ENCODE peak calls at places on chromosomes 5 and 9, in six cellular contexts. F is stomach, O is H9, Y is RWPE1, W is A673, D is PC-3. Q is an unnamed sample.

GRCh38 chr9:136049451-136050265 is 45.4 kb downstream of the NACC2 start:
- DNase-seq in F (no peak), O (no peak), Y (no peak), W (no peak), D (no peak), Q (peak)

GRCh38 chr5:98585661-98586310 is 187.7 kb upstream of the RGMB start:
- DNase-seq in F (no peak), O (no peak), Y (no peak), W (no peak), D (peak), Q (no peak)

GRCh38 chr5:82046268-82046621 is 74.4 kb downstream of the ATG10 start:
- DNase-seq in F (no peak), O (no peak), Y (no peak), W (no peak), D (no peak), Q (no peak)

GRCh38 chr9:106310782-106311181 is 552.2 kb upstream of the ZNF462 start:
- DNase-seq in F (no peak), O (no peak), Y (no peak), W (no peak), D (no peak), Q (no peak)

GRCh38 chr5:59838989-59839388 is 54.5 kb downstream of the PDE4D start:
- DNase-seq in F (no peak), O (no peak), Y (no peak), W (no peak), D (no peak), Q (no peak)

GRCh38 chr5:134140530-134141201 is 26.2 kb downstream of the TCF7 start:
- DNase-seq in F (peak), O (peak), Y (peak), W (peak), D (peak), Q (peak)

GRCh38 chr5:174154559-174154958 is 109.1 kb downstream of the NSG2 start:
- DNase-seq in F (no peak), O (no peak), Y (no peak), W (no peak), D (no peak), Q (no peak)

GRCh38 chr9:89591291-89592200 is 13.3 kb upstream of the GADD45G start:
- DNase-seq in F (no peak), O (no peak), Y (no peak), W (no peak), D (no peak), Q (no peak)

GRCh38 chr5:171537923-171538537 is 118.6 kb downstream of the FGF18 start:
- DNase-seq in F (no peak), O (no peak), Y (no peak), W (no peak), D (no peak), Q (no peak)

GRCh38 chr9:133990366-133991210 is 1.5 kb downstream of the VAV2 start:
- DNase-seq in F (peak), O (no peak), Y (peak), W (no peak), D (peak), Q (no peak)

GRCh38 chr9:132622144-132622543 is 39.7 kb downstream of the BARHL1 start:
- DNase-seq in F (peak), O (no peak), Y (no peak), W (peak), D (peak), Q (no peak)

GRCh38 chr5:67414712-67415111 is 218.1 kb upstream of the CD180 start:
- DNase-seq in F (no peak), O (peak), Y (no peak), W (peak), D (no peak), Q (no peak)

GRCh38 chr9:74431467-74431866 is 65.7 kb upstream of the RORB start:
- DNase-seq in F (no peak), O (no peak), Y (no peak), W (no peak), D (no peak), Q (no peak)

GRCh38 chr5:14871084-14871572 is 450 bp downstream of the ANKH start:
- DNase-seq in F (no peak), O (no peak), Y (no peak), W (no peak), D (no peak), Q (peak)

GRCh38 chr5:4630031-4630430 is 510.1 kb upstream of the ADAMTS16 start:
- DNase-seq in F (no peak), O (no peak), Y (no peak), W (no peak), D (no peak), Q (no peak)

GRCh38 chr5:71865202-71865601 is 146.1 kb downstream of the CARTPT start:
- DNase-seq in F (no peak), O (no peak), Y (peak), W (no peak), D (peak), Q (no peak)

GRCh38 chr9:4550777-4551476 is 60.7 kb downstream of the SLC1A1 start:
- DNase-seq in F (no peak), O (no peak), Y (no peak), W (no peak), D (no peak), Q (no peak)

GRCh38 chr5:124744170-124744911 is 2.1 kb downstream of the ZNF608 start:
- DNase-seq in F (peak), O (no peak), Y (no peak), W (no peak), D (no peak), Q (no peak)

DNA sequence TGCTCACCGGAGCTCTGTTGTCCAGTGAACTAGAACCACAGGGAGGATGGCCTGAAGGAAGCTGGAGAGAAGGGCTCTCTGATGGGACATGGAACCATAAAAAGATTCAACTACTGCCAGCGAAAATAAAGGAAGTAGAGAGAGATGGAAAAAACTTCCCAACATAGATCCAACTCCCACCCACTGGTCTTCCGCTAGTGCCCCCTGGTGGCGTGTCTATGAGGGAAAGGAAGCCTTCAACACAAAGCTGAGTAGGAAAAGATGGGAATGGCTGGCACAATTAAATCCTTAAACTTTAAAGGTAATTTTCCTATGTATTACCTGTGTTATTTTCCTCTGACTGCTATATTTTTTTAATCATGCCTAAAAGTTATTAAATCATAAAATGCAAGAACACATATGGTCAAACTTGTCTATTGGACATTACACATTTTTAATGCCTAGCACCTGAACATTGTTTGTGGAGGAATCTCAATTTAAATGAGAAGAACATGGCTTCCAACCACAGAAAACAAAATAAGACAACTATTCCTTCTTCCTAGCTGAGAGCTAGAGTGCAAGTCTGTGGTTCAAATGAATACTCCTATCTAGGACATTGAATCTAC is 51.5 kb downstream of the CEP120 start:
- DNase-seq in F (peak), O (peak), Y (peak), W (peak), D (peak), Q (no peak)
- TF ChIP-seq CTCF in F (no peak), O (peak), Y (peak), W (peak), D (peak), Q (peak)

DNA sequence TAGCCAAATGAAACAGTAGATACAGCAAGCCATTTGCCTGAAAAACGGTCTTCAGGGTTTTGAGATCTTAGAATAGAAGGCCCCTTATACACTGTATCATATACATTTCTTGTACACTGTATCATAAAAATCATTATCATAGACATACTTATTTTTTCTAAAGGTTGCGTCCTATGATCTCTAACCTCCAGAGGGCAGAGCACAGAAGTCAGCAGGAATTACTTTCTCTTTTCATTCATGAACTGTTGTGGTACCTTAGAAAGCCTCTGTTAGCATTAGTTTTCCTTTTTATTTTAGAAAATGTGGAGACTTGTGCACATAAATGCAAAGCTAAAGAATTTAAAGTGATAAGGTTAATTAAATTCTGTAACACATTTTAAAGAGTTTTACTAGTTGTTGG is 115.4 kb downstream of the OXCT1 start:
- DNase-seq in F (no peak), O (no peak), Y (no peak), W (no peak), D (peak), Q (no peak)
- TF ChIP-seq CTCF in F (no peak), O (peak), Y (peak), W (no peak), D (peak), Q (peak)

GRCh38 chr9:96078866-96079505 is 203.5 kb downstream of the ERCC6L2 start:
- DNase-seq in F (no peak), O (no peak), Y (no peak), W (no peak), D (no peak), Q (no peak)
- TF ChIP-seq CTCF in F (no peak), O (no peak), Y (no peak), W (peak), D (peak), Q (no peak)

DNA sequence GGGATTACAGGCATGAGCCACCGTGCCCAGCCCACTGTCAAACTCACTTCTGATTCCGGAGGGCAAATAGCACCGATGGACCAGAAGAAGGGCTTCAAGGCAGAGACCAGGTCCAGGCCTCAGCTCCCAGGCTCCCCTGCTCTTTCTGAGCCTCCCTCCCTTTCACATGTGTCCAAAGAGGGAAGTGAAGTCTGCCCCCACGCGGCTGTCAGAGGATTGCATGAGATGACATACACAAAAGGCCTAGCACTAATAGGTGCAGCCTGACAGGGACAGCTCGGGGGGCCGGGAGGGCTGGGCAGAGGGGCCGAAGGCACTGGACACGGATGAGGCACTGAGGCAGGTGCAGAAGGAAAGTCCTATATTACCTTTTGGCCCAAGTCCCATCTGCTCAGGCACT is 16.1 kb downstream of the FBP1 start:
- DNase-seq in F (peak), O (peak), Y (peak), W (peak), D (no peak), Q (peak)
- TF ChIP-seq CTCF in F (peak), O (peak), Y (no peak), W (peak), D (no peak), Q (peak)

GRCh38 chr9:36207546-36208012 is 16.9 kb downstream of the CLTA start:
- DNase-seq in F (no peak), O (no peak), Y (no peak), W (no peak), D (peak), Q (no peak)

GRCh38 chr9:36207016-36207415 is 16.3 kb downstream of the CLTA start:
- DNase-seq in F (no peak), O (no peak), Y (no peak), W (peak), D (no peak), Q (no peak)

GRCh38 chr9:36208521-36209253 is 18.0 kb downstream of the CLTA start:
- DNase-seq in F (no peak), O (no peak), Y (no peak), W (no peak), D (no peak), Q (no peak)

GRCh38 chr9:36210722-36211121 is 20.0 kb downstream of the CLTA start:
- DNase-seq in F (no peak), O (no peak), Y (no peak), W (no peak), D (no peak), Q (no peak)

DNA sequence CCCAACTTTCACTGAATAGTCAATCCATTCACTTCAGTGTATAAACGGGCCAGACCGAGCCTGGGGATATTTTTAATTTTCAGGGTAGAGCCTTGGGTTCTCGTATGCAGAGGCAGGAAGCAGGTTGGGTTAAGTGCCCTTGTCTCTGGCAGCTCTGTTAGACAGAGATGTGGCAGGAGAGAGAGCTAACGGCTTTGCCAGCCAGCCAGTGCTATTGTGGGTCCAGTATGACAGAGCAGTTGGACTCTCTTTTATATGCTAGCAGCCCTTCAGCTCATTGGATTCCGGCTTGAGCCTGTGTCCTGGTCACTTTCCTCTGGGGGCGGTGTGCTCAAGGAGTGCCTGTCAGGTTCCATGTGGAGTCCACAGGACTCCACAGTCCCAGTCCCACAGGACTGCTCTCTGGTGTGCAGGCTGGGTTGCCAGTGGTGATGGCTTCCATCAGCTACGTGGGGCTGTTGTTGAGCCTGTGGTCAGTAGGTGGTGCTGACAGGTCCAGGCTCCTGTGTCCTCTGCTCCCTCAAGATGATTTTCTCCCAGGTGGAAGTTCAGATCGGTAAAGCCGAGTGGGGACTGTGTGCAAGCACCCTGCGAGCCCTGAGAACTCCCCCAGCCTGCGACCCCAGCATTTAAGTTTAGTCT is 14.3 kb downstream of the CLTA start:
- DNase-seq in F (no peak), O (peak), Y (no peak), W (no peak), D (no peak), Q (no peak)
- TF ChIP-seq CTCF in F (no peak), O (peak), Y (no peak), W (no peak), D (peak), Q (peak)

GRCh38 chr5:177361418-177362101 is 3.8 kb downstream of the RGS14 start:
- DNase-seq in F (no peak), O (no peak), Y (no peak), W (no peak), D (no peak), Q (no peak)
- TF ChIP-seq CTCF in F (no peak), O (no peak), Y (no peak), W (no peak), D (no peak), Q (no peak)